ENCODE peak calls at places on chromosomes 13 and 19, in ten cellular contexts. One of them, this sample, is unnamed.

GRCh38 chr13:60230593-60230992 is 66.9 kb upstream of the DIAPH3 start:
- DNase-seq in iris pigment epithelial cell: peak
- DNase-seq in choroid plexus epithelial cell: peak
- DNase-seq in nephron progenitor cell: no peak
- DNase-seq in amniotic stem cell: no peak
- DNase-seq in renal cortical epithelial cell: peak
- DNase-seq in adrenal gland: no peak
- DNase-seq in sigmoid colon: no peak
- DNase-seq in NCI-H1417: no peak
- DNase-seq in HT1080: no peak
- DNase-seq in this sample: no peak

GRCh38 chr19:13104848-13105646 is 2.4 kb upstream of the LYL1 start:
- DNase-seq in iris pigment epithelial cell: no peak
- DNase-seq in choroid plexus epithelial cell: no peak
- DNase-seq in nephron progenitor cell: no peak
- DNase-seq in amniotic stem cell: no peak
- DNase-seq in renal cortical epithelial cell: no peak
- DNase-seq in adrenal gland: no peak
- DNase-seq in sigmoid colon: no peak
- DNase-seq in NCI-H1417: no peak
- DNase-seq in HT1080: no peak
- DNase-seq in this sample: no peak

GRCh38 chr19:38634757-38635482 is 12.5 kb upstream of the ACTN4 start:
- DNase-seq in iris pigment epithelial cell: no peak
- DNase-seq in choroid plexus epithelial cell: peak
- DNase-seq in nephron progenitor cell: peak
- DNase-seq in amniotic stem cell: no peak
- DNase-seq in renal cortical epithelial cell: peak
- DNase-seq in adrenal gland: peak
- DNase-seq in sigmoid colon: peak
- DNase-seq in NCI-H1417: peak
- DNase-seq in HT1080: peak
- DNase-seq in this sample: peak

GRCh38 chr19:17078038-17078919 is 2.7 kb downstream of the MYO9B start:
- DNase-seq in iris pigment epithelial cell: peak
- DNase-seq in choroid plexus epithelial cell: peak
- DNase-seq in nephron progenitor cell: no peak
- DNase-seq in amniotic stem cell: no peak
- DNase-seq in renal cortical epithelial cell: no peak
- DNase-seq in adrenal gland: no peak
- DNase-seq in sigmoid colon: no peak
- DNase-seq in NCI-H1417: no peak
- DNase-seq in HT1080: no peak
- DNase-seq in this sample: no peak

GRCh38 chr13:90857921-90858320 is 489.6 kb upstream of the MIR17HG start:
- DNase-seq in iris pigment epithelial cell: no peak
- DNase-seq in choroid plexus epithelial cell: no peak
- DNase-seq in nephron progenitor cell: no peak
- DNase-seq in amniotic stem cell: no peak
- DNase-seq in renal cortical epithelial cell: no peak
- DNase-seq in adrenal gland: no peak
- DNase-seq in sigmoid colon: no peak
- DNase-seq in NCI-H1417: no peak
- DNase-seq in HT1080: no peak
- DNase-seq in this sample: no peak

GRCh38 chr13:109743706-109744453 is 42.5 kb downstream of the IRS2 start:
- DNase-seq in iris pigment epithelial cell: peak
- DNase-seq in choroid plexus epithelial cell: peak
- DNase-seq in nephron progenitor cell: no peak
- DNase-seq in amniotic stem cell: peak
- DNase-seq in renal cortical epithelial cell: peak
- DNase-seq in adrenal gland: no peak
- DNase-seq in sigmoid colon: no peak
- DNase-seq in NCI-H1417: peak
- DNase-seq in HT1080: peak
- DNase-seq in this sample: peak

GRCh38 chr19:57190301-57190700 is 999 bp upstream of the ZNF264 start:
- DNase-seq in iris pigment epithelial cell: no peak
- DNase-seq in choroid plexus epithelial cell: no peak
- DNase-seq in nephron progenitor cell: no peak
- DNase-seq in amniotic stem cell: no peak
- DNase-seq in renal cortical epithelial cell: no peak
- DNase-seq in adrenal gland: no peak
- DNase-seq in sigmoid colon: no peak
- DNase-seq in NCI-H1417: no peak
- DNase-seq in HT1080: no peak
- DNase-seq in this sample: no peak

GRCh38 chr13:27130223-27131015 is 41.2 kb downstream of the USP12 start:
- DNase-seq in iris pigment epithelial cell: peak
- DNase-seq in choroid plexus epithelial cell: peak
- DNase-seq in nephron progenitor cell: no peak
- DNase-seq in amniotic stem cell: no peak
- DNase-seq in renal cortical epithelial cell: peak
- DNase-seq in adrenal gland: no peak
- DNase-seq in sigmoid colon: no peak
- DNase-seq in NCI-H1417: no peak
- DNase-seq in HT1080: peak
- DNase-seq in this sample: peak

GRCh38 chr13:101454767-101455166 is 2.3 kb downstream of the ITGBL1 start:
- DNase-seq in iris pigment epithelial cell: peak
- DNase-seq in choroid plexus epithelial cell: peak
- DNase-seq in nephron progenitor cell: no peak
- DNase-seq in amniotic stem cell: no peak
- DNase-seq in renal cortical epithelial cell: peak
- DNase-seq in adrenal gland: no peak
- DNase-seq in sigmoid colon: no peak
- DNase-seq in NCI-H1417: no peak
- DNase-seq in HT1080: peak
- DNase-seq in this sample: no peak

GRCh38 chr13:49219647-49220034 is 497 bp upstream of the MLNR start:
- DNase-seq in iris pigment epithelial cell: no peak
- DNase-seq in choroid plexus epithelial cell: peak
- DNase-seq in nephron progenitor cell: no peak
- DNase-seq in amniotic stem cell: no peak
- DNase-seq in renal cortical epithelial cell: no peak
- DNase-seq in adrenal gland: no peak
- DNase-seq in sigmoid colon: no peak
- DNase-seq in NCI-H1417: no peak
- DNase-seq in HT1080: no peak
- DNase-seq in this sample: no peak

GRCh38 chr19:49591731-49592485 is 926 bp downstream of the PRR12 start:
- DNase-seq in iris pigment epithelial cell: peak
- DNase-seq in choroid plexus epithelial cell: peak
- DNase-seq in nephron progenitor cell: peak
- DNase-seq in amniotic stem cell: no peak
- DNase-seq in renal cortical epithelial cell: no peak
- DNase-seq in adrenal gland: peak
- DNase-seq in sigmoid colon: peak
- DNase-seq in NCI-H1417: peak
- DNase-seq in HT1080: peak
- DNase-seq in this sample: peak

GRCh38 chr19:52191951-52192350 is 2.1 kb downstream of the PPP2R1A start:
- DNase-seq in iris pigment epithelial cell: peak
- DNase-seq in choroid plexus epithelial cell: no peak
- DNase-seq in nephron progenitor cell: no peak
- DNase-seq in amniotic stem cell: no peak
- DNase-seq in renal cortical epithelial cell: no peak
- DNase-seq in adrenal gland: no peak
- DNase-seq in sigmoid colon: no peak
- DNase-seq in NCI-H1417: no peak
- DNase-seq in HT1080: no peak
- DNase-seq in this sample: no peak

GRCh38 chr13:102817907-102818306 is 19.0 kb downstream of the BIVM start:
- DNase-seq in iris pigment epithelial cell: peak
- DNase-seq in choroid plexus epithelial cell: peak
- DNase-seq in nephron progenitor cell: no peak
- DNase-seq in amniotic stem cell: no peak
- DNase-seq in renal cortical epithelial cell: peak
- DNase-seq in adrenal gland: no peak
- DNase-seq in sigmoid colon: no peak
- DNase-seq in NCI-H1417: no peak
- DNase-seq in HT1080: no peak
- DNase-seq in this sample: no peak

GRCh38 chr13:24264976-24265375 is 44.4 kb upstream of the C1QTNF9 start:
- DNase-seq in iris pigment epithelial cell: no peak
- DNase-seq in choroid plexus epithelial cell: no peak
- DNase-seq in nephron progenitor cell: no peak
- DNase-seq in amniotic stem cell: no peak
- DNase-seq in renal cortical epithelial cell: peak
- DNase-seq in adrenal gland: no peak
- DNase-seq in sigmoid colon: no peak
- DNase-seq in NCI-H1417: no peak
- DNase-seq in HT1080: no peak
- DNase-seq in this sample: no peak

GRCh38 chr13:113393226-113393571 is 29.3 kb upstream of the GRTP1 start:
- DNase-seq in iris pigment epithelial cell: no peak
- DNase-seq in choroid plexus epithelial cell: no peak
- DNase-seq in nephron progenitor cell: no peak
- DNase-seq in amniotic stem cell: no peak
- DNase-seq in renal cortical epithelial cell: no peak
- DNase-seq in adrenal gland: no peak
- DNase-seq in sigmoid colon: no peak
- DNase-seq in NCI-H1417: no peak
- DNase-seq in HT1080: no peak
- DNase-seq in this sample: no peak

GRCh38 chr13:110312669-110313031 is 5.6 kb downstream of the COL4A2 start:
- DNase-seq in iris pigment epithelial cell: peak
- DNase-seq in choroid plexus epithelial cell: peak
- DNase-seq in nephron progenitor cell: no peak
- DNase-seq in amniotic stem cell: peak
- DNase-seq in renal cortical epithelial cell: peak
- DNase-seq in adrenal gland: no peak
- DNase-seq in sigmoid colon: peak
- DNase-seq in NCI-H1417: no peak
- DNase-seq in HT1080: peak
- DNase-seq in this sample: peak

GRCh38 chr13:74024856-74025255 is 109.3 kb downstream of the KLF12 start:
- DNase-seq in iris pigment epithelial cell: no peak
- DNase-seq in choroid plexus epithelial cell: no peak
- DNase-seq in nephron progenitor cell: no peak
- DNase-seq in amniotic stem cell: no peak
- DNase-seq in renal cortical epithelial cell: no peak
- DNase-seq in adrenal gland: no peak
- DNase-seq in sigmoid colon: no peak
- DNase-seq in NCI-H1417: no peak
- DNase-seq in HT1080: no peak
- DNase-seq in this sample: no peak

GRCh38 chr19:40035996-40036395 is 20.0 kb downstream of the ZNF780B start:
- DNase-seq in iris pigment epithelial cell: no peak
- DNase-seq in choroid plexus epithelial cell: no peak
- DNase-seq in nephron progenitor cell: no peak
- DNase-seq in amniotic stem cell: no peak
- DNase-seq in renal cortical epithelial cell: no peak
- DNase-seq in adrenal gland: no peak
- DNase-seq in sigmoid colon: no peak
- DNase-seq in NCI-H1417: no peak
- DNase-seq in HT1080: peak
- DNase-seq in this sample: no peak

GRCh38 chr13:24083722-24084421 is 76.6 kb upstream of the SPATA13 start:
- DNase-seq in iris pigment epithelial cell: no peak
- DNase-seq in choroid plexus epithelial cell: no peak
- DNase-seq in nephron progenitor cell: no peak
- DNase-seq in amniotic stem cell: no peak
- DNase-seq in renal cortical epithelial cell: peak
- DNase-seq in adrenal gland: no peak
- DNase-seq in sigmoid colon: no peak
- DNase-seq in NCI-H1417: peak
- DNase-seq in HT1080: no peak
- DNase-seq in this sample: no peak

GRCh38 chr13:106155411-106155810 is 380.1 kb downstream of the EFNB2 start:
- DNase-seq in iris pigment epithelial cell: peak
- DNase-seq in choroid plexus epithelial cell: no peak
- DNase-seq in nephron progenitor cell: no peak
- DNase-seq in amniotic stem cell: peak
- DNase-seq in renal cortical epithelial cell: peak
- DNase-seq in adrenal gland: no peak
- DNase-seq in sigmoid colon: no peak
- DNase-seq in NCI-H1417: no peak
- DNase-seq in HT1080: no peak
- DNase-seq in this sample: peak

GRCh38 chr13:79688741-79689140 is 207.8 kb downstream of the NDFIP2 start:
- DNase-seq in iris pigment epithelial cell: no peak
- DNase-seq in choroid plexus epithelial cell: no peak
- DNase-seq in nephron progenitor cell: no peak
- DNase-seq in amniotic stem cell: no peak
- DNase-seq in renal cortical epithelial cell: no peak
- DNase-seq in adrenal gland: no peak
- DNase-seq in sigmoid colon: no peak
- DNase-seq in NCI-H1417: no peak
- DNase-seq in HT1080: no peak
- DNase-seq in this sample: no peak

GRCh38 chr13:20891034-20891433 is 11.5 kb downstream of the XPO4 start:
- DNase-seq in iris pigment epithelial cell: no peak
- DNase-seq in choroid plexus epithelial cell: no peak
- DNase-seq in nephron progenitor cell: no peak
- DNase-seq in amniotic stem cell: no peak
- DNase-seq in renal cortical epithelial cell: no peak
- DNase-seq in adrenal gland: no peak
- DNase-seq in sigmoid colon: no peak
- DNase-seq in NCI-H1417: no peak
- DNase-seq in HT1080: no peak
- DNase-seq in this sample: no peak

This sample was measured in fibroblast of mammary gland.